ENCODE peak calls at places on chromosome 18, in six cellular contexts. H is left lobe of liver; T is T-helper 2 cell; W is HFFc6; O is stimulated activated CD4-positive, alpha-beta T cell treated with anti-CD3 and anti-CD28 coated beads, Interleukin-1b, Interleukin-23, amount 100 ng/mL, for 24 hours; Z is activated CD8-positive, alpha-beta memory T cell treated with anti-CD3 and anti-CD28 coated beads for 4 hours. N is an unnamed sample.

GRCh38 chr18:75854174-75854573 is 426.7 kb upstream of the SMIM21 start:
- DNase-seq in Z (no peak), T (no peak), W (no peak), O (peak; percentile 2), H (no peak), N (no peak)

GRCh38 chr18:27685807-27686412 is 491.0 kb downstream of the CDH2 start:
- DNase-seq in O (no peak), T (no peak), Z (no peak), H (no peak), W (peak; percentile 22), N (peak; percentile 3)

GRCh38 chr18:41767960-41768359 is 187.1 kb upstream of the PIK3C3 start:
- DNase-seq in W (peak; percentile 60), O (no peak), Z (no peak), H (no peak), T (no peak), N (no peak)

GRCh38 chr18:59006461-59007067 is 133.1 kb upstream of the SEC11C start:
- DNase-seq in O (no peak), Z (no peak), T (no peak), W (peak; percentile 18), H (no peak), N (no peak)

GRCh38 chr18:40673150-40673549 is 1281.9 kb upstream of the PIK3C3 start:
- DNase-seq in O (no peak), H (no peak), Z (no peak), T (no peak), W (no peak), N (no peak)

GRCh38 chr18:48680871-48681270 is 142.0 kb downstream of the CTIF start:
- DNase-seq in T (no peak), W (no peak), O (no peak), H (peak; percentile 72), Z (no peak), N (peak; percentile 56)

GRCh38 chr18:55245200-55245599 is 285.9 kb upstream of the CCDC68 start:
- DNase-seq in T (no peak), H (no peak), Z (no peak), W (peak; percentile 45), O (no peak), N (no peak)

GRCh38 chr18:72468011-72468710 is 76.0 kb downstream of the CBLN2 start:
- DNase-seq in T (no peak), W (no peak), O (no peak), H (no peak), Z (no peak), N (no peak)

GRCh38 chr18:76955529-76956170 is 133.3 kb downstream of the ZNF236 start:
- DNase-seq in Z (no peak), T (no peak), H (peak; percentile 95), W (no peak), O (no peak), N (no peak)

GRCh38 chr18:23291456-23292205 is 156.3 kb downstream of the CABLES1 start:
- DNase-seq in Z (no peak), H (no peak), O (no peak), W (peak; percentile 41), T (no peak), N (no peak)

GRCh38 chr18:62205824-62206223 is 18.8 kb downstream of the RELCH start:
- DNase-seq in O (no peak), W (no peak), T (no peak), H (no peak), Z (no peak), N (no peak)

GRCh38 chr18:75154997-75155396 is 53.9 kb downstream of the PTGR3 start:
- DNase-seq in W (no peak), O (no peak), H (no peak), T (no peak), Z (no peak), N (no peak)

GRCh38 chr18:23690505-23691068 is 1.3 kb downstream of the LAMA3 start:
- DNase-seq in H (no peak), Z (no peak), O (no peak), W (no peak), T (no peak), N (no peak)

GRCh38 chr18:80178935-80179818 is 68.1 kb downstream of the PARD6G start:
- DNase-seq in T (no peak), Z (no peak), O (no peak), H (no peak), W (no peak), N (no peak)

GRCh38 chr18:80154293-80154692 is 45.2 kb downstream of the ADNP2 start:
- DNase-seq in Z (no peak), W (no peak), O (no peak), H (no peak), T (no peak), N (no peak)

GRCh38 chr18:3500016-3500415 is 50.0 kb downstream of the TGIF1 start:
- DNase-seq in H (no peak), T (no peak), Z (no peak), O (no peak), W (no peak), N (no peak)

GRCh38 chr18:28176933-28177827 is at the start of gene CDH2:
- DNase-seq in W (peak; percentile 82), H (peak; percentile 82), O (no peak), Z (no peak), T (no peak), N (peak; percentile 89)

GRCh38 chr18:57716550-57716949 is 86.6 kb downstream of the ATP8B1 start:
- DNase-seq in W (no peak), H (no peak), T (no peak), Z (no peak), O (no peak), N (no peak)

GRCh38 chr18:8260319-8260718 is 348.9 kb upstream of the RAB12 start:
- DNase-seq in O (no peak), W (no peak), T (no peak), Z (no peak), H (no peak), N (peak; percentile 7)

GRCh38 chr18:23838801-23839366 is 149.6 kb downstream of the LAMA3 start:
- DNase-seq in Z (no peak), O (no peak), H (no peak), W (peak; percentile 79), T (no peak), N (no peak)

GRCh38 chr18:23226386-23226785 is 91.1 kb downstream of the CABLES1 start:
- DNase-seq in W (peak; percentile 15), O (no peak), Z (no peak), H (no peak), T (no peak), N (no peak)